ENCODE peak calls at places on chromosomes 11 and 22, in seven cellular contexts. H is iris pigment epithelial cell; V is GM04503; Q is activated CD8-positive, alpha-beta memory T cell treated with anti-CD3 and anti-CD28 coated beads, Interleukin-2, amount 50 U/mL, for 48 hours; Y is amniotic stem cell; J is spleen; T is NCI-H1105 treated with DMSO at 0.1 percent for 48 hours. I is an unnamed sample.

GRCh38 chr11:112363527-112363926 is 102.9 kb upstream of the PLET1 start:
- DNase-seq in H (peak), V (no peak), Q (no peak), Y (no peak), J (no peak), T (no peak), I (no peak)

GRCh38 chr11:34358666-34359547 is 1.1 kb upstream of the ABTB2 start:
- DNase-seq in H (peak), V (no peak), Q (peak), Y (peak), J (peak), T (peak), I (peak)

GRCh38 chr11:126546191-126546590 is 190.7 kb downstream of the ST3GAL4 start:
- DNase-seq in H (no peak), V (no peak), Q (no peak), Y (no peak), J (no peak), T (no peak), I (no peak)

GRCh38 chr11:10293423-10294288 is at the start of gene SBF2:
- DNase-seq in H (peak), V (peak), Q (peak), Y (peak), J (peak), T (peak), I (peak)

GRCh38 chr11:94933225-94934130 is 39.9 kb downstream of the CWC15 start:
- DNase-seq in H (peak), V (peak), Q (no peak), Y (peak), J (no peak), T (no peak), I (no peak)

GRCh38 chr11:34819740-34820482 is 96.3 kb downstream of the APIP start:
- DNase-seq in H (no peak), V (no peak), Q (no peak), Y (no peak), J (no peak), T (no peak), I (no peak)

GRCh38 chr11:24351179-24351578 is 145.7 kb upstream of the LUZP2 start:
- DNase-seq in H (no peak), V (no peak), Q (no peak), Y (no peak), J (no peak), T (no peak), I (no peak)

GRCh38 chr11:118401880-118402590 is 629 bp downstream of the ATP5MG start:
- DNase-seq in H (peak), V (peak), Q (no peak), Y (peak), J (no peak), T (no peak), I (no peak)

GRCh38 chr11:1482581-1483444 is 3.8 kb downstream of the MOB2 start:
- DNase-seq in H (no peak), V (no peak), Q (no peak), Y (no peak), J (peak), T (no peak), I (peak)

GRCh38 chr22:19036523-19037273 is 85.5 kb downstream of the DGCR2 start:
- DNase-seq in H (peak), V (no peak), Q (peak), Y (no peak), J (no peak), T (no peak), I (no peak)

GRCh38 chr11:57288771-57289579 is 35.8 kb downstream of the TNKS1BP1 start:
- DNase-seq in H (peak), V (peak), Q (no peak), Y (no peak), J (no peak), T (peak), I (no peak)

GRCh38 chr11:65261591-65262380 is at the start of gene POLA2:
- DNase-seq in H (peak), V (peak), Q (peak), Y (peak), J (peak), T (peak), I (peak)